ENCODE peak calls at places on chromosomes 7 and 10, in seven cellular contexts. V, B, U, G, F, T and J are unnamed samples.

GRCh38 chr7:73521636-73522080 is 435 bp downstream of the BAZ1B start:
- DNase-seq in V (peak), B (peak), U (no peak), G (no peak), F (peak), T (no peak), J (no peak)

GRCh38 chr7:42950417-42950816 is 18.2 kb downstream of the MRPL32 start:
- DNase-seq in V (no peak), B (no peak), U (no peak), G (no peak), F (no peak), T (no peak), J (no peak)

GRCh38 chr10:130222381-130222780 is 86.2 kb downstream of the GLRX3 start:
- DNase-seq in V (no peak), B (no peak), U (no peak), G (no peak), F (no peak), T (no peak), J (no peak)

GRCh38 chr7:13044309-13044708 is 356.9 kb downstream of the ARL4A start:
- DNase-seq in V (no peak), B (no peak), U (no peak), G (no peak), F (no peak), T (peak), J (no peak)

GRCh38 chr10:74104996-74105395 is 45.6 kb downstream of the AP3M1 start:
- DNase-seq in V (no peak), B (no peak), U (no peak), G (no peak), F (no peak), T (no peak), J (no peak)

GRCh38 chr10:122062831-122063674 is 74.1 kb downstream of the TACC2 start:
- DNase-seq in V (peak), B (peak), U (peak), G (no peak), F (peak), T (peak), J (peak)

GRCh38 chr7:37920619-37921339 is at the start of gene EPDR1:
- DNase-seq in V (peak), B (no peak), U (peak), G (no peak), F (peak), T (peak), J (peak)

GRCh38 chr7:40623863-40624262 is 489.1 kb downstream of the SUGCT start:
- DNase-seq in V (no peak), B (no peak), U (no peak), G (no peak), F (no peak), T (no peak), J (no peak)

GRCh38 chr7:46549347-46549746 is 628.3 kb upstream of the IGFBP3 start:
- DNase-seq in V (no peak), B (no peak), U (no peak), G (no peak), F (no peak), T (no peak), J (no peak)

GRCh38 chr7:51009716-51010496 is 227.2 kb upstream of the GRB10 start:
- DNase-seq in V (peak), B (peak), U (no peak), G (no peak), F (no peak), T (no peak), J (peak)

GRCh38 chr7:17209101-17209500 is 89.4 kb upstream of the AHR start:
- DNase-seq in V (no peak), B (no peak), U (no peak), G (no peak), F (no peak), T (no peak), J (no peak)

GRCh38 chr7:101846800-101847538 is 29.5 kb downstream of the CUX1 start:
- DNase-seq in V (no peak), B (no peak), U (no peak), G (no peak), F (no peak), T (no peak), J (no peak)

GRCh38 chr10:6065845-6066244 is 3.7 kb upstream of the IL2RA start:
- DNase-seq in V (peak), B (no peak), U (no peak), G (no peak), F (no peak), T (no peak), J (no peak)

GRCh38 chr10:1530871-1531517 is 206.3 kb downstream of the ADARB2 start:
- DNase-seq in V (no peak), B (no peak), U (no peak), G (no peak), F (no peak), T (no peak), J (no peak)

GRCh38 chr7:32871624-32872371 is 19.8 kb downstream of the KBTBD2 start:
- DNase-seq in V (no peak), B (no peak), U (no peak), G (no peak), F (no peak), T (no peak), J (peak)

GRCh38 chr10:26438534-26439269 is 561 bp downstream of the APBB1IP start:
- DNase-seq in V (no peak), B (no peak), U (no peak), G (no peak), F (peak), T (no peak), J (peak)

GRCh38 chr10:70255329-70256299 is 22.4 kb upstream of the PPA1 start:
- DNase-seq in V (no peak), B (no peak), U (no peak), G (no peak), F (peak), T (no peak), J (no peak)

GRCh38 chr10:5442056-5442989 is 30.0 kb downstream of the NET1 start:
- DNase-seq in V (peak), B (peak), U (peak), G (no peak), F (no peak), T (peak), J (no peak)

GRCh38 chr10:70494536-70494935 is 16.0 kb downstream of the PALD1 start:
- DNase-seq in V (no peak), B (no peak), U (no peak), G (no peak), F (no peak), T (no peak), J (no peak)

GRCh38 chr10:63115732-63116383 is 17.3 kb upstream of the NRBF2 start:
- DNase-seq in V (peak), B (peak), U (peak), G (no peak), F (peak), T (peak), J (peak)

GRCh38 chr10:71899665-71900412 is 48.8 kb upstream of the PSAP start:
- DNase-seq in V (no peak), B (no peak), U (no peak), G (no peak), F (no peak), T (no peak), J (no peak)

GRCh38 chr10:94197241-94197640 is 165.5 kb downstream of the NOC3L start:
- DNase-seq in V (no peak), B (no peak), U (no peak), G (no peak), F (no peak), T (no peak), J (no peak)

GRCh38 chr7:50733552-50733951 is 49.1 kb downstream of the GRB10 start:
- DNase-seq in V (peak), B (peak), U (no peak), G (no peak), F (no peak), T (peak), J (no peak)

GRCh38 chr10:73503037-73503436 is 7.2 kb upstream of the PPP3CB start:
- DNase-seq in V (no peak), B (no peak), U (no peak), G (no peak), F (no peak), T (no peak), J (no peak)

GRCh38 chr7:104980969-104981670 is 32.9 kb upstream of the KMT2E start:
- DNase-seq in V (no peak), B (peak), U (no peak), G (no peak), F (no peak), T (peak), J (no peak)

GRCh38 chr7:50856231-50856630 is 73.5 kb upstream of the GRB10 start:
- DNase-seq in V (no peak), B (no peak), U (no peak), G (no peak), F (no peak), T (no peak), J (no peak)

GRCh38 chr7:159031135-159031701 is 113.4 kb downstream of the VIPR2 start:
- DNase-seq in V (peak), B (no peak), U (peak), G (no peak), F (peak), T (no peak), J (peak)

GRCh38 chr7:5423844-5424688 is 432 bp upstream of the TNRC18 start:
- DNase-seq in V (peak), B (peak), U (peak), G (peak), F (peak), T (peak), J (peak)

GRCh38 chr7:66281678-66282593 is 76.8 kb downstream of the TPST1 start:
- DNase-seq in V (no peak), B (peak), U (peak), G (no peak), F (peak), T (peak), J (peak)

GRCh38 chr7:43522406-43523156 is 60.3 kb upstream of the STK17A start:
- DNase-seq in V (no peak), B (peak), U (no peak), G (no peak), F (no peak), T (no peak), J (no peak)

DNA sequence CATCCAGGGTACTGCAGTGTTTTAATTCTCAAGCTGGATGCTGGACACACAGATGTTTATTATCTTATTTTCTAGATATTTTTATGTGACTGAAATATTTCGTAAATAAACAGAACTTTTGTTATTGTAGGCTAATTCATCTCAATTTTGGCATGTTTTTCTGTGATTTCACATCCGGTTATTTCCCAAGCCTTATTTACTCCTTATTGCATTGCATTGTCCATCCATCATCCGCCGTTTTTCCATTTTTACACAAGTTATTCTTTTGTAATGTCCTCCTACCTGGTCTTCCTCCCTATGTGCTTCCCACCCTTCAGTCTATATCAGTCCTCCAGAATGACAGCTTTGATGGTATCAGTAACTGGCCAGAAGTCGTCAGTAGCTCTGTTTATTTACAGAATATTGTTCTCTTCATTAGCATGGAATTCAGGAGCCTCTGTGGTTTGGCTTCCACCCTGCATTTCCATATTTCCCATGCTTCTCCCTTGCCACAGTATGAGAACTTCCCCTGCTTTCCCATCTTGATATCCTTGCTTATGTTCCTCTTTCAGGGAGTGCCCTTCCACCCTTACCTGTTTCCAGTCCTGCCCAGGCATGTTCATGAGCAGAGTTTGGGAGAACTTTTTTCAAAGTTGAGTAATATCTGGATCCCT is 16.1 kb downstream of the GNAI1 start:
- DNase-seq in V (no peak), B (peak), U (no peak), G (no peak), F (no peak), T (no peak), J (no peak)
- TF ChIP-seq POLR2A in V (no peak), B (no peak), U (no peak), G (no peak), F (no peak), T (no peak), J (no peak)

GRCh38 chr7:22589641-22590141 is 89.7 kb upstream of the STEAP1B start:
- DNase-seq in V (peak), B (peak), U (peak), G (no peak), F (peak), T (no peak), J (peak)

GRCh38 chr7:22588396-22588795 is 88.4 kb upstream of the STEAP1B start:
- DNase-seq in V (no peak), B (no peak), U (no peak), G (no peak), F (no peak), T (no peak), J (no peak)

GRCh38 chr7:22586101-22586805 is 86.3 kb upstream of the STEAP1B start:
- DNase-seq in V (no peak), B (no peak), U (no peak), G (no peak), F (no peak), T (no peak), J (no peak)

GRCh38 chr7:22586806-22587180 is 86.8 kb upstream of the STEAP1B start:
- DNase-seq in V (no peak), B (peak), U (no peak), G (no peak), F (no peak), T (peak), J (no peak)

GRCh38 chr7:22587322-22587721 is 87.3 kb upstream of the STEAP1B start:
- DNase-seq in V (no peak), B (no peak), U (no peak), G (no peak), F (no peak), T (no peak), J (no peak)
- H3K27ac ChIP-seq in V (no peak), B (no peak), U (no peak), G (no peak), F (no peak), T (no peak), J (peak)

DNA sequence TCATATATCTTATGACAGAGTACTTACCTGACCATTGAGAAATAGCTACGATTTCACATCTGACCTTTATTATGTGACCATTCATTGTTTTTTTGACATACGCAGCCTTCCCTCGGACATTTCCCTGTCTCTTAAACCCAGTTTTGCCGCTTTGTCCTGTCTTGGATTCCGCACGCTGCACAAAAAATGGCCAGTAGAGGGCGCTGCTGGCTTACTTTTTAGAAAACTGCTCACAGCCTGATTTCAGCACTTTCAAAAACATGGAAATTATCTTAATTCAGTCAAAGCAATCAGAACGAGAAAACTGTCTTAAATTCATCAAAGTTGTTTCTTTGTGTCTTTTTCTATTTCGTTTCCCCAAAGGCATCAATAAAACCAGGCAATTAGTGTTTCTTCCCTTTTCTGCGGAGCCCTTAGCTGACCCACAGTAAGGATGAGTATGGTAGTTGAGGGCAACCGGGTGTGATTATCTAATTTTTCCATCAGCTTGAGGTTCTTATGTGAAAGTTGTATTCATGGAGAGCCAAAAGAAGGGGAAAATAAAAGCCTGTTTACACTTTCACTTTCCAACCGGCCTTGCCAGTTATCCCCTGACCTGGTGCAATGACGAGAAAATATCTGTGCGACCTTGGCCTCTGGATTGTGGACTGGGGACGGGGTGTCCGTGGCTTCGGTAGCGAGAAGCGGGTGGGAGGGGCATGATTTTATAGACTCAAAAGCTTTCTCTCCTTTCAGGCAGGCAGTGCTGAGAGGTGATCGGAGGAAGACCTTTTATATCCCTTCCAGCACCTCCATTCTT is 144.4 kb downstream of the DYNC1I1 start:
- DNase-seq in V (peak), B (peak), U (peak), G (no peak), F (peak), T (peak), J (peak)
- H3K4me3 ChIP-seq in V (no peak), B (no peak), U (no peak), G (no peak), F (peak), T (no peak), J (no peak)

DNA sequence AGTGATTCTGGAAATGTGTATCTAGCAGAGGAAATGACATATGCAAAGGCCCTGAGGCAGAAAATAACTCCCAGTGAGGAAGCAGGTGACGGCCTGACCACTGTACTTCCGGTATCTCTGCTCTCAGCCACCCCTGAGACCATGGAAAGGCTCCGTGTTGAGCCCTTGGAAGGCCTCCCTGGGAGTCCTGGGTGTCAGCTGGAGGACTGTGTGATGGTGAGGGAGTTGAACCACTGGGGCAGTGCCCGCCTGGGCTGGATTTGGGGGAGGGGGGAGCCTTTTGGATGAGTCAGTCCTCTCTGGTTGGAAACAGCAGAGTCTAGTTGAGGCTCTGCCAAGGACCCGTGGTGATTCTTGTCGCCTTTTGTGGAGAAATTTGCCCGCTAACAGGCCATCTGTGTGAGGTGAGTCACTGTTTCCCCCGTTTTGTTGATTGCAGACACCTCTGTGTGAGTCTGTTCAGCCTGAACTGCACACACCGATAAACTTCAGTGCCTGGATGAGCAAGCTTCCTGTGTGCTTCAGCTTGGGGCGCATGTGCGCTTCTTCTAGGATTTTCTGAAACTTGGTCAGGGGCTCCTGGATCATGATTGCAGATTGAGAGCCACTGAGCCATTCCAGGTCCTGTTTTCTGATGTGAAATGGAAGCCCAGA is 98.6 kb downstream of the GRK5 start:
- DNase-seq in V (peak), B (peak), U (peak), G (peak), F (peak), T (peak), J (peak)
- TF ChIP-seq POLR2A in V (no peak), B (no peak), U (no peak), G (no peak), F (no peak), T (no peak), J (no peak)

DNA sequence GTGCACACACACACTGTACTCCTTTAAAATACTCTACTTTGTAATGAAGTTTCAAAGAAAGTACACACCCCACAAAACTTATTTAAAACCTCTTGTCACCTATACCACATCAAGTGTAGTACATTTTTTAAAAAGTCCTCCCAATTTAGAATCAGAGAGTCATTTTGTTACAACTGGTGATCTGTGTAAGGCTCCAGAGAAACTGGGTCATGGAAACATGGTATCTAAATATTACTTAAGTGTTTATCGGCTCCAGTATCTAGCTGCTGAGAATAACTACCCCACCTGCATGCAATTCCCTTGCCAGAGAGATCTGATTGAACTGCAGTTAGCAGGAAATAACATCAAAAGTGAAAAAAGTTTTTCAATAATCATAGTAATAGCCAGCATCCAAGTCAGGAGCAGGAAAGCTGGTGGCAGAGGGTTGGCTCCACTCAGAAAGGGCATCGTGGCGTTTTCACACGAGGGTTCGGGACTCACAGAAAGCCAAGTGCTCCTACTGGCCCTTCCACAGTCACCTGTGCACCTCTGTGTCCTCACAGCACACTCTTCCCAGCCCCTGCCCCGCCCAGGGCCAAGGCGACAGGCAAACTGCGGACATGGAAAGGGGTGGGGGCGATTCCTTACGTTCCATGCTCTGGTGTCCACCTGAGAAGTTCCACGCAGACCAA is 6.5 kb downstream of the RGS10 start:
- DNase-seq in V (no peak), B (no peak), U (no peak), G (no peak), F (no peak), T (no peak), J (no peak)
- H3K27ac ChIP-seq in V (no peak), B (no peak), U (no peak), G (no peak), F (peak), T (no peak), J (peak)